ENCODE peak calls at places on chromosomes 4 and X, in seven cellular contexts. K, T, U, Z, B, J and W are unnamed samples.

GRCh38 chr4:143337600-143338287 is 1.1 kb downstream of the GAB1 start:
- DNase-seq in B (peak; percentile 37), J (peak; percentile 54), T (peak; percentile 56), K (no peak), Z (peak; percentile 49), U (peak; percentile 78), W (peak; percentile 9)

GRCh38 chrX:39425124-39425806 is 624.0 kb downstream of the MID1IP1 start:
- DNase-seq in B (no peak), T (no peak), Z (no peak), K (no peak), U (no peak), J (no peak), W (no peak)

GRCh38 chr4:185730849-185731608 is 81.0 kb downstream of the SORBS2 start:
- DNase-seq in U (no peak), T (no peak), K (peak; percentile 61), J (no peak), Z (no peak), B (no peak), W (peak; percentile 61)

GRCh38 chr4:149371021-149371420 is 444.6 kb downstream of the IQCM start:
- DNase-seq in J (peak; percentile 72), B (peak; percentile 32), K (peak; percentile 19), T (no peak), Z (no peak), U (no peak), W (peak; percentile 58)

GRCh38 chr4:80334568-80334967 is 962 bp upstream of the CFAP299 start:
- DNase-seq in Z (no peak), B (no peak), U (no peak), K (no peak), J (no peak), T (no peak), W (no peak)

GRCh38 chrX:140141444-140142029 is 176.2 kb upstream of the CXorf66 start:
- DNase-seq in T (no peak), B (peak; percentile 2), Z (no peak), K (no peak), J (peak; percentile 51), U (no peak), W (peak; percentile 23)

GRCh38 chr4:101184668-101185067 is 162.7 kb downstream of the PPP3CA start:
- DNase-seq in B (no peak), U (no peak), Z (no peak), K (no peak), T (no peak), J (peak; percentile 27), W (no peak)

GRCh38 chr4:115484479-115484878 is 371.1 kb upstream of the NDST4 start:
- DNase-seq in Z (no peak), J (no peak), K (no peak), B (no peak), U (no peak), T (no peak), W (peak; percentile 14)

GRCh38 chr4:147749811-147750321 is 18.0 kb downstream of the ARHGAP10 start:
- DNase-seq in K (no peak), T (no peak), U (no peak), B (no peak), Z (no peak), J (peak; percentile 38), W (peak; percentile 83)

GRCh38 chr4:86307432-86307831 is 52.4 kb downstream of the MAPK10 start:
- DNase-seq in B (no peak), T (no peak), Z (no peak), K (no peak), J (no peak), U (no peak), W (no peak)

GRCh38 chr4:52059372-52059771 is 8.3 kb downstream of the SPATA18 start:
- DNase-seq in T (no peak), J (no peak), U (no peak), K (no peak), B (no peak), Z (no peak), W (no peak)

GRCh38 chrX:134619838-134620237 is 38.4 kb downstream of the PLAC1 start:
- DNase-seq in K (no peak), U (no peak), Z (no peak), B (no peak), T (no peak), J (no peak), W (no peak)

GRCh38 chr4:16641971-16642370 is 256.5 kb downstream of the LDB2 start:
- DNase-seq in B (no peak), J (no peak), K (no peak), T (no peak), Z (no peak), U (no peak), W (no peak)

GRCh38 chrX:87518504-87518903 is 902 bp downstream of the KLHL4 start:
- DNase-seq in Z (no peak), T (no peak), K (no peak), U (no peak), B (no peak), J (no peak), W (no peak)

GRCh38 chr4:135510582-135510981 is 1309.0 kb upstream of the PABPC4L start:
- DNase-seq in B (no peak), U (no peak), J (no peak), K (no peak), T (no peak), Z (no peak), W (no peak)

GRCh38 chr4:13635281-13635799 is 7.8 kb upstream of the BOD1L1 start:
- DNase-seq in J (no peak), T (no peak), Z (no peak), K (no peak), B (no peak), U (no peak), W (no peak)

GRCh38 chr4:128810331-128810870 is 901 bp downstream of the JADE1 start:
- DNase-seq in J (peak; percentile 23), T (peak; percentile 37), U (no peak), K (no peak), B (no peak), Z (peak; percentile 46), W (peak; percentile 77)

GRCh38 chr4:167052631-167053085 is 181.6 kb downstream of the SPOCK3 start:
- DNase-seq in T (no peak), B (no peak), J (no peak), U (no peak), Z (no peak), K (no peak), W (no peak)

GRCh38 chr4:7332216-7333023 is 102.3 kb downstream of the PSAPL1 start:
- DNase-seq in U (peak; percentile 79), Z (no peak), B (peak; percentile 86), J (no peak), T (no peak), K (no peak), W (no peak)

GRCh38 chr4:73037057-73037456 is 32.5 kb downstream of the COX18 start:
- DNase-seq in T (no peak), K (no peak), U (no peak), Z (no peak), J (no peak), B (no peak), W (no peak)

GRCh38 chr4:43763029-43763610 is 685.5 kb downstream of the KCTD8 start:
- DNase-seq in B (no peak), Z (no peak), U (no peak), T (no peak), K (no peak), J (peak; percentile 19), W (peak; percentile 58)

GRCh38 chrX:107713205-107714195 is 62.1 kb downstream of the TSC22D3 start:
- DNase-seq in J (no peak), K (no peak), B (no peak), Z (no peak), U (no peak), T (no peak), W (no peak)

GRCh38 chrX:68307767-68308166 is 125.5 kb downstream of the OPHN1 start:
- DNase-seq in T (no peak), B (peak; percentile 33), J (no peak), Z (no peak), K (no peak), U (no peak), W (no peak)

GRCh38 chr4:55920571-55920970 is 28.2 kb upstream of the CEP135 start:
- DNase-seq in J (no peak), B (no peak), T (no peak), U (no peak), K (no peak), Z (no peak), W (no peak)

GRCh38 chr4:100786481-100786880 is 268.7 kb upstream of the EMCN start:
- DNase-seq in B (no peak), Z (no peak), U (no peak), J (no peak), T (no peak), K (no peak), W (no peak)

GRCh38 chrX:33001107-33001506 is 210.2 kb downstream of the DMD start:
- DNase-seq in K (no peak), U (no peak), B (no peak), Z (no peak), J (no peak), T (no peak), W (no peak)
- H3K4me3 ChIP-seq in K (no peak overlapping the region), U (no peak overlapping the region), B (no peak overlapping the region), Z (no peak overlapping the region), J (no peak overlapping the region), T (no peak overlapping the region), W (no peak overlapping the region)

GRCh38 chr4:4248036-4248884 is at the start of gene TMEM128:
- DNase-seq in T (peak; percentile 92), B (peak; percentile 89), J (peak; percentile 96), U (peak; percentile 97), Z (peak; percentile 90), K (peak; percentile 82), W (peak; percentile 95)
- TF ChIP-seq CTCF in T (no peak), B (peak; percentile 45), J (peak; percentile 18), U (peak; percentile 8), Z (peak; percentile 21), K (peak; percentile 8), W (no peak)

GRCh38 chrX:13164611-13165010 is 120.2 kb upstream of the FAM9C start:
- DNase-seq in K (no peak), J (peak; percentile 64), Z (no peak), U (no peak), B (no peak), T (no peak), W (no peak)
- H3K4me3 ChIP-seq in K (no peak overlapping the region), J (no peak overlapping the region), Z (no peak overlapping the region), U (peak overlapping the region; percentile 48), B (no peak overlapping the region), T (no peak overlapping the region), W (no peak overlapping the region)

GRCh38 chr4:66687393-66687971 is 857.8 kb downstream of the CENPC start:
- DNase-seq in Z (no peak), B (no peak), T (no peak), J (no peak), K (no peak), U (no peak), W (no peak)

GRCh38 chr4:66691101-66691500 is 854.2 kb downstream of the CENPC start:
- DNase-seq in T (no peak), J (peak; percentile 12), U (no peak), K (no peak), B (no peak), Z (no peak), W (no peak)

GRCh38 chr4:66693694-66694093 is 851.6 kb downstream of the CENPC start:
- DNase-seq in J (peak; percentile 6), T (no peak), U (no peak), Z (no peak), B (no peak), K (no peak), W (no peak)

DNA sequence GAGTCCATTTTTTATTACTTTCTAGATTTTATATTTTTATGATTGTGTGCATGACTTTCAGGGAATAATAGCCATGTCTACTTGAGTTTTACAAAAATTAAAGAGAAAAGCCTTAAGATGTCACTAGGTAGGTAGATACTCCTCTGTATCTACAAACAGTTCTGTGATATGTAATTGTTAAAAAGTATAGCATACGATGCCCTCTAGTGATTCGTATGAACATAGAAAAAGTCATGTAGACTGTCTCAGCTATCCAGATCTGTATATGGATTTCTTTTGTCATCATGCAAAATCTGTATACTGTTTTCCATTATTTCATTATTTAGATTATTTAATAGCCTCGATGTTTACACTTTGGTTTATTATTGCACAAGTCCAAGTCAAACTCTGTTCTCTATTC is 856.6 kb downstream of the CENPC start:
- DNase-seq in K (no peak), J (no peak), Z (no peak), U (no peak), B (no peak), T (no peak), W (no peak)
- TF ChIP-seq CTCF in K (no peak), J (peak; percentile 41), Z (no peak), U (peak; percentile 13), B (peak; percentile 20), T (no peak), W (no peak)